ENCODE peak calls at places on chromosomes 7 and 10, in five cellular contexts. P, E, G, M and Q are unnamed samples.

GRCh38 chr7:1586126-1586826 is 16.4 kb upstream of the PSMG3 start:
- DNase-seq in P (no peak), E (no peak), G (no peak), M (no peak), Q (no peak)

GRCh38 chr10:24255907-24256306 is 47.0 kb downstream of the KIAA1217 start:
- DNase-seq in P (no peak), E (no peak), G (peak), M (no peak), Q (no peak)

GRCh38 chr10:77034795-77035194 is 602.8 kb downstream of the KCNMA1 start:
- DNase-seq in P (no peak), E (no peak), G (no peak), M (no peak), Q (no peak)

GRCh38 chr7:52325237-52325636 is 710.2 kb upstream of the POM121L12 start:
- DNase-seq in P (no peak), E (no peak), G (no peak), M (no peak), Q (no peak)

GRCh38 chr7:144835166-144835611 is 664 bp downstream of the TPK1 start:
- DNase-seq in P (peak), E (peak), G (peak), M (peak), Q (peak)

GRCh38 chr7:1553513-1554210 is 2.3 kb downstream of the TMEM184A start:
- DNase-seq in P (no peak), E (peak), G (no peak), M (no peak), Q (no peak)

GRCh38 chr10:106360870-106361269 is 803.6 kb downstream of the SORCS1 start:
- DNase-seq in P (no peak), E (no peak), G (no peak), M (no peak), Q (no peak)

GRCh38 chr10:36023939-36024338 is 381.8 kb upstream of the FZD8 start:
- DNase-seq in P (no peak), E (peak), G (no peak), M (no peak), Q (no peak)

GRCh38 chr10:91614254-91614624 is 18.6 kb downstream of the PPP1R3C start:
- DNase-seq in P (no peak), E (no peak), G (no peak), M (no peak), Q (no peak)

GRCh38 chr10:75468612-75469011 is 37.2 kb downstream of the LRMDA start:
- DNase-seq in P (no peak), E (no peak), G (peak), M (no peak), Q (no peak)

GRCh38 chr10:132194726-132195125 is 8.0 kb downstream of the DPYSL4 start:
- DNase-seq in P (no peak), E (no peak), G (peak), M (no peak), Q (no peak)

GRCh38 chr7:156522801-156523200 is 117.8 kb upstream of the RNF32 start:
- DNase-seq in P (no peak), E (no peak), G (no peak), M (no peak), Q (no peak)

GRCh38 chr7:135755351-135755753 is 6.7 kb upstream of the FAM180A start:
- DNase-seq in P (no peak), E (no peak), G (no peak), M (no peak), Q (no peak)

GRCh38 chr10:132662186-132662920 is 123.6 kb downstream of the NKX6-2 start:
- DNase-seq in P (no peak), E (no peak), G (no peak), M (no peak), Q (no peak)

GRCh38 chr7:102042016-102042656 is 224.7 kb downstream of the CUX1 start:
- DNase-seq in P (no peak), E (peak), G (no peak), M (no peak), Q (no peak)

GRCh38 chr10:4836416-4836969 is 10.5 kb downstream of the AKR1E2 start:
- DNase-seq in P (no peak), E (no peak), G (no peak), M (no peak), Q (no peak)

GRCh38 chr10:14579405-14579804 is 195.3 kb downstream of the FAM107B start:
- DNase-seq in P (no peak), E (no peak), G (no peak), M (no peak), Q (no peak)

GRCh38 chr10:7277874-7278273 is 133.0 kb downstream of the SFMBT2 start:
- DNase-seq in P (no peak), E (no peak), G (no peak), M (no peak), Q (no peak)

GRCh38 chr10:36688717-36689116 is 436.7 kb upstream of the ANKRD30A start:
- DNase-seq in P (no peak), E (no peak), G (no peak), M (no peak), Q (no peak)

GRCh38 chr7:49866910-49867309 is 93.5 kb downstream of the VWC2 start:
- DNase-seq in P (no peak), E (no peak), G (no peak), M (no peak), Q (no peak)

GRCh38 chr10:31816318-31816717 is 112.3 kb downstream of the ARHGAP12 start:
- DNase-seq in P (no peak), E (no peak), G (no peak), M (no peak), Q (no peak)

GRCh38 chr7:92095424-92095823 is 38.9 kb downstream of the CYP51A1 start:
- DNase-seq in P (no peak), E (no peak), G (no peak), M (no peak), Q (no peak)

GRCh38 chr7:127018889-127019288 is 233.9 kb downstream of the GRM8 start:
- DNase-seq in P (no peak), E (no peak), G (no peak), M (no peak), Q (no peak)

GRCh38 chr7:64951250-64951848 is 39.5 kb downstream of the ZNF117 start:
- DNase-seq in P (no peak), E (peak), G (no peak), M (no peak), Q (no peak)

GRCh38 chr10:29517352-29517923 is 117.3 kb downstream of the SVIL start:
- DNase-seq in P (peak), E (peak), G (no peak), M (no peak), Q (no peak)

GRCh38 chr7:108067844-108068243 is 62.3 kb downstream of the LAMB4 start:
- DNase-seq in P (no peak), E (no peak), G (no peak), M (no peak), Q (no peak)

GRCh38 chr10:9608592-9608991 is 1409.1 kb upstream of the CELF2 start:
- DNase-seq in P (no peak), E (no peak), G (no peak), M (no peak), Q (no peak)

GRCh38 chr10:126270116-126270515 is 118.2 kb downstream of the ADAM12 start:
- DNase-seq in P (no peak), E (no peak), G (no peak), M (no peak), Q (no peak)

GRCh38 chr7:18861514-18861913 is 255.9 kb downstream of the TWIST1 start:
- DNase-seq in P (no peak), E (no peak), G (no peak), M (no peak), Q (no peak)

GRCh38 chr7:805261-805660 is 27.0 kb upstream of the SUN1 start:
- DNase-seq in P (peak), E (no peak), G (no peak), M (peak), Q (no peak)

GRCh38 chr7:63028376-63029206 is 970.1 kb upstream of the ZNF722 start:
- DNase-seq in P (no peak), E (no peak), G (no peak), M (no peak), Q (no peak)

GRCh38 chr7:117004899-117005298 is 51.6 kb downstream of the ST7 start:
- DNase-seq in P (no peak), E (no peak), G (no peak), M (no peak), Q (no peak)

GRCh38 chr7:69109879-69110278 is 488.4 kb upstream of the AUTS2 start:
- DNase-seq in P (no peak), E (no peak), G (no peak), M (no peak), Q (no peak)

GRCh38 chr7:103609778-103610177 is 163.8 kb upstream of the SLC26A5 start:
- DNase-seq in P (no peak), E (no peak), G (no peak), M (no peak), Q (no peak)

GRCh38 chr7:96495751-96496216 is 173.9 kb upstream of the SLC25A13 start:
- DNase-seq in P (no peak), E (no peak), G (no peak), M (no peak), Q (no peak)

GRCh38 chr10:69096045-69096444 is 8.1 kb downstream of the SRGN start:
- DNase-seq in P (no peak), E (no peak), G (no peak), M (no peak), Q (no peak)

GRCh38 chr7:122528879-122529481 is 169.9 kb downstream of the RNF133 start:
- DNase-seq in P (no peak), E (peak), G (no peak), M (no peak), Q (no peak)

GRCh38 chr10:71611709-71612422 is 107.7 kb downstream of the C10orf105 start:
- DNase-seq in P (no peak), E (no peak), G (no peak), M (no peak), Q (no peak)

GRCh38 chr10:118571123-118571522 is 24.3 kb downstream of the PRLHR start:
- DNase-seq in P (no peak), E (no peak), G (no peak), M (peak), Q (no peak)

DNA sequence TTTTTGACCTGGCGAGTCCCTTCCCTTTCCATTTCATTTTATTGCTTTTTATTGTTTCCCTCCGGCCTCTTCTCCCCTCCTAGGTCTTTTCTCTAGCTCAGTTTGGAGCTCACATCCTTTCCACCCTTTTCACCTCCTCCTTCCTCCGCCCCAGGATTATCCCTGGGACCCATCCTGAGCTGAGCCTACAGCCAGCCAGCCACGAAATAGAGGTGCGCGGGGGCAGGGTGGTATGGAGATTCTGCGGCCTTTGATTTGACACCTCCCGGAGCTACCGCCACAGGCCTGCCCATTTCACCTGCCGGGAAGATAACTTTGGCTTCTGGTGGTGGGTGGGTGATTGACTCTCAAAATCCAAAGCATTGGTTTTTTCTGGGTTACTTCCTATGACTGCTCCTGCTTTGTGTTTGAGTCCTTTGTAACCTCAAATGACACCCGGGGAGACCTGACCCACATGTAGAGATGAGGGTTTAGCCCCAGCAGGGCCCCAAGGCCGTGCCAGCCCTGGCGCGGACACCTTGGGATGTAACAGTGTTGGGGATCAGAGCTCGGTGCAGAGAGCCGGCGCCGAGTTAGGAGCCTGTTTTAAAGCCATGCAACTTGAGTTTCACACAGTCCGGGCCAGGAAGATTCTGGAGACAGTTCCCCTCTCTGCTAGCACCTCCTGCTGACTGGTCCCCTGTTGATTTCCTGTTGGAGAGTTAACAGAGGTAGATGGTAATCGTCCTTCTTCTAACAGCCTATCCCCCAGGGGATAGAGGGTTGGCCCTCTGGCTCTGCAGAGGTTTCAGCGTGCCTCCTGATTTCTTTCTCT is 1.5 kb downstream of the DUSP5 start:
- DNase-seq in P (peak), E (peak), G (peak), M (peak), Q (peak)
- TF ChIP-seq POLR2A in P (no peak), E (no peak), G (no peak), M (no peak), Q (no peak)

DNA sequence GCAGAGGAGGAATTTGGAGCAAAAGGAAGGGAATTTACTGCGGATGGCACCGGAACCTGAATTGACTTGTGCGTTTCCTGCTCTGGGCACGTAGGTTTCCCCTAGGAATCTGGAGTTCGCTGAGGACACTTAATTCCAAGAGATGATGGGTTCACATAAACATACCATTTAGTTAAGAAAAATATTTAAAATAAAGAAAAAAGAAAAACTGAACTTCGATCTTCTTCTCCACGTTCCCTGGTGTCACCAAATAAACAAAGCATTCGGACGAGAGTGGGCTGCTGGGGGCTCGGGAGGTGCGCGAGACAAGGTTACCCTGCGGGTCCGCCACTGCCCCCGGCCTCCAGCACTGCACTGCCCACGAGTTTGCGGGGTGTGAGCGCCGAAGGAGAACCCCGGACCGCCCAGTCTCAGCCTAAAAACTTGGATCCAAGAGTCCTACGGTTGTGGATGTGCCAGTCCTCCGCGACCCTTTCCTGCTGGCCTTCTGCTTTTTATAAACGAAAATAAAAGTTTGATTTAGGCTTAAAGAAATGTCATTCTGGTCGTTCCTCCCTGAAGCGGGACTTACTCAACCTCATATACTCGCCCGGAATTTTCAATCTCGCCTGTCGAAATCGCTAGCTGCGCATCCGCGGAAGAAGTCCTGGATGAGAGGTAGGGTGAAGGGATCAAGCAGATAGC is 30.3 kb downstream of the SKIDA1 start:
- DNase-seq in P (no peak), E (no peak), G (no peak), M (peak), Q (no peak)
- TF ChIP-seq CTCF in P (no peak), E (no peak), G (no peak), M (no peak), Q (no peak)

DNA sequence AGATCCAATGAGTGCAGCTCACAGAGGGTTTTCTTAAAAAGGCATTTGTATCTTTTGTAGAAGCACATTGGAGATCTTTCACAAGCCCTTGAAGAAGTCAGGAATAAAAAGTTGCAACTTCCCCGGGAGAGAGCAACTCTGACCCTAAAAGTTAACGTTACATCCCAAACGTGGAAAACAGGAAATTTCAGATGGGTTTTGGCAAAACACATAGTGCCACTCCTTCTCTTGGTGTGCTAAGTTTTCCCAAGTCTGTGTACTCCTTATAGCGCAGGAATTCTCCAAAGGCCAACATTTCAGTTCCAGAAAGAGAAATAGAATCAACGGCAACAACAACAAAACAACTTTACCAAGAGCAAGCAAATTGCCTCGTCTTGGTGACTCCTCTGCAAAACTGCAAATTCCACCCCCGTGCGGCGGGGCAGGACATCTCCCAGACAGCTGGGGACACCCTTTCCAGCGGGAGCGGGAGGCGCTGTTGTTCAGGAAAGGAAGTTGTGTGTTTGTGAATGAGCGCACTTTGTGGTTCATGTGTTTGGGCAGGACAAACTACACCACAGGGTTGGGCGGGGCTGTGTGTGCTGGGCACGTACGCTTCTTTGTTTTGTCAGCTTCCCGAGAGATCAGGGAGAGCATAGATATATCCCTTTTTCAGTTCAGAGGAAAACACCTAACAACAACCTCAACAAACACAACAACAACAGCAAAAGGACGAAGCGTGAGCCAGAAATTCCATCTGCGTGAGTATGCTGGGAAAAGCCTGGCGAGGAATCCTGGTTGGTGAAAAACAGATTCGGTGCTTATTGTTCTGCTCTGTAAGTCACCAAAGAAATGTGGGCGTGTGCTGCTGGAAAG is 294.7 kb upstream of the PITRM1 start:
- DNase-seq in P (peak), E (peak), G (peak), M (peak), Q (peak)
- TF ChIP-seq EP300 in P (no peak), E (no peak), G (no peak), M (peak), Q (no peak)

DNA sequence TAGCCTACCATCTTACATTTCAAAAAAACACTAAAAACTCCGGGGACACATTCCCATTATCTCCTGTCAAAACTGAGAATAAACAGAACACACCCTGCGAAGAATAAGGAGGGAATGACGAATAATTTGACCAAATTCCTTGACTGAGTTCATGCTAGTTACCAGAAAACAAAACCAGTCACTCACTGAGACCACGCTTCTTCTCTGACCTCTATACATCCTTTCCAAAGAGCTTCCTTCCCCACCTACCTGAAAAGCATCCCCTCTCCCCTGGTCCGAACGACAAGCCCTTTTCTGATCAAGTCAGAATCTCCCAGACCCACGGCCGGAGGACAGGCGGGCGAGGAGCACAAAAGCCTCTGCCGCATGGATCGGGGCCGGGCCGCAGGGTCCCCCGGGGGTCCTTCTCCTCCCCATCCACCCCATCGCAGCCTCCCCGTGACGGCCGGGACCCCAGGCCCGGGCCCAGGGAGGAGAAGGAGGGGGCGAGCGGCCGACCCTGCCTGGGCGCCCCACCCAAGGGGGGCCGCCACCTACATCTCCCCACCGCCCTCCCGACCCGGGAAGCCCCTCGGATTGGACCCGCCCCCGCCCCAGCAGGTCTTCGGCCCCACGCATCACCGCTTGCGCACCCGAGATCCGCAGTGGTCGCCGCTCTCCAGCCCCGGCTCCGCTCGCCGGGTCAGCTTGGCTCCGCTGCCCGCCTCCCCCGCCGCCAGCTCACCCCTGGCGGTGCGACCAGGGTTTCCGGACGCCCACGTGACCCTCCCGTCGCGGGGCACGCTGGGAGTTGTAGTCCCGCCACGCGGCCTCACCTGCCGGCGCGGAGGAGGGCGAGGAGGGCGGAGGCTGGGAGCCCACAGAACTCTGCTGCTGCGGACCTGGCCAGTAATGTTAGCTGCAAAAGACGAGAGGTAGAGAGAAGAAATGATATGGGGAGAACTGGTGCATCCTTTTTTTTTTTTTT is at the start of gene SLC37A3:
- DNase-seq in P (peak), E (peak), G (peak), M (peak), Q (peak)
- TF ChIP-seq POLR2A in P (peak), E (peak), G (no peak), M (peak), Q (peak)

GRCh38 chr10:53209941-53210611 is 437.5 kb upstream of the MBL2 start:
- DNase-seq in P (no peak), E (peak), G (no peak), M (no peak), Q (no peak)
- TF ChIP-seq CTCF in P (no peak), E (no peak), G (no peak), M (no peak), Q (no peak)

GRCh38 chr7:99616359-99617186 is at the start of gene ZSCAN25:
- DNase-seq in P (peak), E (peak), G (peak), M (peak), Q (peak)
- TF ChIP-seq EP300 in P (no peak), E (no peak), G (no peak), M (no peak), Q (no peak)

GRCh38 chr7:87152897-87153641 is 816 bp downstream of the DMTF1 start:
- DNase-seq in P (peak), E (peak), G (peak), M (peak), Q (peak)

GRCh38 chr7:87151002-87151505 is 1.2 kb upstream of the DMTF1 start:
- DNase-seq in P (no peak), E (no peak), G (no peak), M (no peak), Q (no peak)

GRCh38 chr7:87154166-87154565 is 1.9 kb downstream of the DMTF1 start:
- DNase-seq in P (no peak), E (no peak), G (no peak), M (no peak), Q (no peak)

GRCh38 chr7:87151701-87152111 is 547 bp upstream of the DMTF1 start:
- DNase-seq in P (no peak), E (no peak), G (no peak), M (no peak), Q (no peak)

GRCh38 chr7:87152112-87152896 is at the start of gene DMTF1:
- DNase-seq in P (peak), E (peak), G (peak), M (peak), Q (peak)
- TF ChIP-seq POLR2A in P (peak), E (peak), G (peak), M (peak), Q (no peak)